ENCODE peak calls at places on chromosomes 12 and 14, in four cellular contexts. One of them, this sample, is unnamed.

GRCh38 chr12:38664661-38665269 is 240.6 kb downstream of the CPNE8 start:
- DNase-seq in A549: no peak
- DNase-seq in GM23338: peak
- DNase-seq in fibroblast of lung: no peak
- DNase-seq in this sample: peak

GRCh38 chr14:105414456-105415371 is 4.9 kb upstream of the MTA1 start:
- DNase-seq in A549: peak
- DNase-seq in GM23338: peak
- DNase-seq in fibroblast of lung: peak
- DNase-seq in this sample: peak

GRCh38 chr12:46442239-46442638 is 69.7 kb upstream of the SLC38A2 start:
- DNase-seq in A549: no peak
- DNase-seq in GM23338: no peak
- DNase-seq in fibroblast of lung: peak
- DNase-seq in this sample: peak

GRCh38 chr12:5022465-5023061 is 21.1 kb upstream of the KCNA5 start:
- DNase-seq in A549: peak
- DNase-seq in GM23338: peak
- DNase-seq in fibroblast of lung: peak
- DNase-seq in this sample: peak

GRCh38 chr12:52248541-52249035 is 15.5 kb downstream of the KRT7 start:
- DNase-seq in A549: no peak
- DNase-seq in GM23338: no peak
- DNase-seq in fibroblast of lung: no peak
- DNase-seq in this sample: no peak

GRCh38 chr14:22955702-22956575 is 951 bp downstream of the HAUS4 start:
- DNase-seq in A549: no peak
- DNase-seq in GM23338: no peak
- DNase-seq in fibroblast of lung: peak
- DNase-seq in this sample: peak

GRCh38 chr12:67572492-67572891 is 76.1 kb upstream of the DYRK2 start:
- DNase-seq in A549: no peak
- DNase-seq in GM23338: peak
- DNase-seq in fibroblast of lung: no peak
- DNase-seq in this sample: no peak

GRCh38 chr12:1380171-1380974 is 214.0 kb downstream of the FBXL14 start:
- DNase-seq in A549: no peak
- DNase-seq in GM23338: no peak
- DNase-seq in fibroblast of lung: no peak
- DNase-seq in this sample: no peak

GRCh38 chr14:101962503-101962874 is 1.9 kb upstream of the DYNC1H1 start:
- DNase-seq in A549: peak
- DNase-seq in GM23338: no peak
- DNase-seq in fibroblast of lung: peak
- DNase-seq in this sample: no peak

GRCh38 chr14:93028724-93029076 is 87.0 kb downstream of the ITPK1 start:
- DNase-seq in A549: no peak
- DNase-seq in GM23338: no peak
- DNase-seq in fibroblast of lung: no peak
- DNase-seq in this sample: no peak

GRCh38 chr12:2431810-2432209 is 363.0 kb upstream of the FKBP4 start:
- DNase-seq in A549: no peak
- DNase-seq in GM23338: no peak
- DNase-seq in fibroblast of lung: peak
- DNase-seq in this sample: no peak

GRCh38 chr12:75781532-75782046 is 250.0 kb downstream of the PHLDA1 start:
- DNase-seq in A549: peak
- DNase-seq in GM23338: no peak
- DNase-seq in fibroblast of lung: peak
- DNase-seq in this sample: peak

GRCh38 chr12:106517314-106517713 is 65.5 kb upstream of the RFX4 start:
- DNase-seq in A549: no peak
- DNase-seq in GM23338: no peak
- DNase-seq in fibroblast of lung: no peak
- DNase-seq in this sample: no peak

GRCh38 chr12:132393991-132394949 is 64.9 kb upstream of the GALNT9 start:
- DNase-seq in A549: peak
- DNase-seq in GM23338: no peak
- DNase-seq in fibroblast of lung: no peak
- DNase-seq in this sample: no peak

GRCh38 chr14:101757064-101757838 is 4.3 kb upstream of the PPP2R5C start:
- DNase-seq in A549: no peak
- DNase-seq in GM23338: no peak
- DNase-seq in fibroblast of lung: no peak
- DNase-seq in this sample: no peak

GRCh38 chr12:22974865-22975264 is 349.9 kb downstream of the ETNK1 start:
- DNase-seq in A549: peak
- DNase-seq in GM23338: no peak
- DNase-seq in fibroblast of lung: peak
- DNase-seq in this sample: peak

GRCh38 chr12:31591308-31591901 is 469 bp upstream of the DENND5B start:
- DNase-seq in A549: peak
- DNase-seq in GM23338: peak
- DNase-seq in fibroblast of lung: peak
- DNase-seq in this sample: peak

GRCh38 chr12:27462151-27462694 is 15.7 kb downstream of the SMCO2 start:
- DNase-seq in A549: no peak
- DNase-seq in GM23338: no peak
- DNase-seq in fibroblast of lung: peak
- DNase-seq in this sample: peak

GRCh38 chr14:85175556-85175955 is 354.4 kb upstream of the FLRT2 start:
- DNase-seq in A549: no peak
- DNase-seq in GM23338: no peak
- DNase-seq in fibroblast of lung: peak
- DNase-seq in this sample: no peak

GRCh38 chr12:92464911-92465310 is 237.9 kb upstream of the PLEKHG7 start:
- DNase-seq in A549: no peak
- DNase-seq in GM23338: peak
- DNase-seq in fibroblast of lung: no peak
- DNase-seq in this sample: no peak
- H3K4me2 ChIP-seq in A549: no peak
- H3K4me2 ChIP-seq in GM23338: peak
- H3K4me2 ChIP-seq in fibroblast of lung: no peak
- H3K4me2 ChIP-seq in this sample: no peak

GRCh38 chr14:27890259-27890658 is 876.3 kb upstream of the FOXG1 start:
- DNase-seq in A549: no peak
- DNase-seq in GM23338: no peak
- DNase-seq in fibroblast of lung: no peak
- DNase-seq in this sample: no peak
- H3K4me2 ChIP-seq in A549: no peak
- H3K4me2 ChIP-seq in GM23338: no peak
- H3K4me2 ChIP-seq in fibroblast of lung: no peak
- H3K4me2 ChIP-seq in this sample: no peak

GRCh38 chr14:68012861-68013260 is 193.3 kb downstream of the RAD51B start:
- DNase-seq in A549: no peak
- DNase-seq in GM23338: no peak
- DNase-seq in fibroblast of lung: no peak
- DNase-seq in this sample: no peak
- H3K4me2 ChIP-seq in A549: peak
- H3K4me2 ChIP-seq in GM23338: no peak
- H3K4me2 ChIP-seq in fibroblast of lung: no peak
- H3K4me2 ChIP-seq in this sample: no peak

GRCh38 chr12:100845095-100845494 is 50.5 kb downstream of the ANO4 start:
- DNase-seq in A549: no peak
- DNase-seq in GM23338: no peak
- DNase-seq in fibroblast of lung: peak
- DNase-seq in this sample: peak
- H3K4me2 ChIP-seq in A549: no peak
- H3K4me2 ChIP-seq in GM23338: no peak
- H3K4me2 ChIP-seq in fibroblast of lung: no peak
- H3K4me2 ChIP-seq in this sample: peak